ENCODE peak calls at places on chromosomes 6 and 20, in ten cellular contexts. C, L, Q, D, X, B, R, Z, M and U are unnamed samples.

GRCh38 chr20:62368629-62369507 is 1.8 kb upstream of the LAMA5 start:
- DNase-seq in D (no peak), C (peak), L (peak), B (no peak), R (no peak), Q (peak), M (peak), X (peak), Z (peak), U (peak)

GRCh38 chr20:3705970-3706739 is 6.2 kb downstream of the SIGLEC1 start:
- DNase-seq in L (no peak), X (no peak), Q (no peak), D (no peak), M (no peak), Z (no peak), B (no peak), C (peak), R (no peak), U (no peak)

GRCh38 chr6:131061771-131062160 is 1.3 kb downstream of the EPB41L2 start:
- DNase-seq in B (no peak), Q (no peak), Z (no peak), R (no peak), X (no peak), C (peak), D (no peak), M (no peak), L (peak), U (no peak)

GRCh38 chr6:134703206-134703605 is 246.7 kb downstream of the ALDH8A1 start:
- DNase-seq in B (no peak), R (no peak), X (no peak), Z (no peak), M (no peak), L (no peak), D (no peak), Q (no peak), C (no peak), U (no peak)

GRCh38 chr6:64041373-64041772 is 405.8 kb downstream of the PHF3 start:
- DNase-seq in L (no peak), B (no peak), M (no peak), R (no peak), X (no peak), D (no peak), C (no peak), Q (no peak), Z (no peak), U (no peak)

GRCh38 chr6:34339432-34339831 is 53.0 kb downstream of the NUDT3 start:
- DNase-seq in X (no peak), M (no peak), R (no peak), L (no peak), Z (no peak), Q (no peak), D (no peak), C (peak), B (no peak), U (no peak)

GRCh38 chr6:161266866-161267265 is 7.0 kb downstream of the AGPAT4 start:
- DNase-seq in C (no peak), D (no peak), M (no peak), L (no peak), X (no peak), Q (no peak), R (no peak), Z (no peak), B (no peak), U (no peak)

GRCh38 chr6:32692019-32692418 is 25.6 kb upstream of the HLA-DQB1 start:
- DNase-seq in L (peak), D (peak), B (no peak), R (no peak), M (no peak), Z (peak), X (no peak), C (peak), Q (peak), U (no peak)

GRCh38 chr6:27617046-27617687 is 144.3 kb upstream of the ZNF184 start:
- DNase-seq in M (no peak), L (peak), C (peak), B (peak), Q (no peak), X (peak), R (no peak), Z (no peak), D (no peak), U (no peak)

GRCh38 chr6:166906376-166907044 is 49.8 kb downstream of the RNASET2 start:
- DNase-seq in B (no peak), X (no peak), C (no peak), L (no peak), Z (no peak), D (no peak), R (no peak), Q (no peak), M (no peak), U (no peak)

GRCh38 chr6:15536201-15536955 is 126.5 kb downstream of the DTNBP1 start:
- DNase-seq in R (no peak), Z (no peak), B (no peak), Q (no peak), C (no peak), D (no peak), M (no peak), X (no peak), L (no peak), U (no peak)

GRCh38 chr6:159066479-159066878 is 21.7 kb upstream of the TAGAP start:
- DNase-seq in M (no peak), B (no peak), X (no peak), Q (no peak), R (no peak), L (no peak), Z (no peak), D (no peak), C (no peak), U (no peak)

GRCh38 chr6:98272061-98272460 is 562.3 kb upstream of the POU3F2 start:
- DNase-seq in R (no peak), M (no peak), B (peak), C (no peak), Z (no peak), Q (no peak), X (no peak), D (no peak), L (no peak), U (no peak)

GRCh38 chr20:63826753-63827152 is 4.3 kb downstream of the ZBTB46 start:
- DNase-seq in B (no peak), Q (no peak), D (no peak), L (no peak), C (no peak), Z (no peak), X (no peak), M (no peak), R (no peak), U (peak)

GRCh38 chr20:46767127-46767761 is 57.8 kb downstream of the SLC2A10 start:
- DNase-seq in Q (no peak), M (peak), R (peak), B (peak), D (peak), X (peak), C (peak), Z (peak), L (peak), U (peak)

GRCh38 chr6:83594936-83595335 is 82.6 kb downstream of the PRSS35 start:
- DNase-seq in C (no peak), Z (no peak), M (no peak), B (no peak), X (no peak), Q (no peak), R (no peak), L (peak), D (no peak), U (no peak)